ENCODE peak calls at places on chromosome 1, in four cellular contexts. T is lower lobe of right lung, A is colonic mucosa, S is fibroblast of lung. H is an unnamed sample.

GRCh38 chr1:6601049-6601864 is 1.4 kb downstream of the KLHL21 start:
- DNase-seq in T (peak; percentile 75), A (peak; percentile 86), S (peak; percentile 96), H (peak; percentile 96)

GRCh38 chr1:8343464-8344001 is 25.6 kb downstream of the SLC45A1 start:
- DNase-seq in T (peak; percentile 67), A (peak; percentile 44), S (peak; percentile 98), H (peak; percentile 33)

GRCh38 chr1:64470670-64471217 is 815 bp downstream of the CACHD1 start:
- DNase-seq in T (peak; percentile 54), A (peak; percentile 22), S (peak; percentile 18), H (no peak)

GRCh38 chr1:162212713-162213112 is 143.2 kb downstream of the NOS1AP start:
- DNase-seq in T (no peak), A (peak; percentile 42), S (no peak), H (no peak)

GRCh38 chr1:7250176-7250575 is 464.9 kb downstream of the CAMTA1 start:
- DNase-seq in T (no peak), A (peak; percentile 7), S (no peak), H (no peak)

GRCh38 chr1:201756411-201756810 is 72.5 kb upstream of the IPO9 start:
- DNase-seq in T (no peak), A (no peak), S (peak; percentile 65), H (no peak)

GRCh38 chr1:183226963-183227362 is 40.9 kb downstream of the LAMC2 start:
- DNase-seq in T (no peak), A (no peak), S (no peak), H (no peak)

GRCh38 chr1:233361876-233362275 is 34.4 kb downstream of the MAP3K21 start:
- DNase-seq in T (no peak), A (no peak), S (peak; percentile 11), H (no peak)

GRCh38 chr1:17908945-17909344 is 153.8 kb downstream of the ACTL8 start:
- DNase-seq in T (no peak), A (no peak), S (no peak), H (no peak)

GRCh38 chr1:12615166-12615915 is 2.7 kb downstream of the DHRS3 start:
- DNase-seq in T (no peak), A (peak; percentile 53), S (no peak), H (no peak)

GRCh38 chr1:86938855-86939254 is 24.4 kb downstream of the HS2ST1 start:
- DNase-seq in T (no peak), A (no peak), S (no peak), H (no peak)

GRCh38 chr1:6612641-6613360 is 730 bp upstream of the PHF13 start:
- DNase-seq in T (peak; percentile 74), A (peak; percentile 65), S (peak; percentile 31), H (no peak)

GRCh38 chr1:65278344-65279091 is 30.8 kb upstream of the DNAJC6 start:
- DNase-seq in T (no peak), A (no peak), S (no peak), H (no peak)

GRCh38 chr1:53686371-53687267 is 52.3 kb downstream of the GLIS1 start:
- DNase-seq in T (no peak), A (no peak), S (peak; percentile 13), H (no peak)

GRCh38 chr1:85952460-85952859 is 204.1 kb downstream of the COL24A1 start:
- DNase-seq in T (no peak), A (no peak), S (peak; percentile 65), H (no peak)

GRCh38 chr1:160575112-160575664 is 4.1 kb downstream of the CD84 start:
- DNase-seq in T (no peak), A (no peak), S (no peak), H (no peak)

GRCh38 chr1:46301406-46302090 is 1.9 kb downstream of the LRRC41 start:
- DNase-seq in T (peak; percentile 67), A (peak; percentile 51), S (peak; percentile 74), H (no peak)

GRCh38 chr1:14841951-14842350 is 243.5 kb downstream of the KAZN start:
- DNase-seq in T (no peak), A (no peak), S (no peak), H (no peak)
- H3K27ac ChIP-seq in T (no peak overlapping the region), A (no peak overlapping the region), S (peak overlapping the region; percentile 67), H (no peak overlapping the region)

DNA sequence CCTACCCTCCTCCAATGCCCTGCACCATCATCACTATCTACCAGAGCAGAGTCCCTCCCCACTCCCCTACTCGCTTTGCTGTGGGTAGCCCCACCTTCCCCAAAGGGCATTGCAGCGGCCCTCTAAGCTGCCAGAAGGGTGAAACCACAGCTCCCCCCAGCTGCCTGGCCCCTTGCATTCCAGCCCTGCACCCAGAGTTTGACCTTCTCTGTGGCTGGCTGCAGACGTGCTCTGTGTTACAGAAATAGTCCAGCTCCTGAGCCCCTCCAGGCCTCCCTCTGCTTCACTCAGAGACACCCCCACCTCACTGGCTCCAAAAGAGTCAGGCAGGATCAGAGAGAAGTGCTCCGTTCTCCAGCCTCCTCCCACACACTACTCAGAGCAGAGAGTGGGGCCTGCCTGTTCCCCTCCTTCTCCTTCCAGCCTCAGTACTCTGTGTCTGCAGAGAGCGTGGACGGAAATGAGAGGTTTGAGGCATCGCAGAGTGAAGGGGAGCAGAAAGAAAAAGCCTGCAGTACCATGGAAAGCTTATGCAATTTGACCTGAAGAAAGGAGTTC is 63.2 kb downstream of the PLEKHA6 start:
- DNase-seq in T (no peak), A (no peak), S (peak; percentile 89), H (no peak)
- H3K27ac ChIP-seq in T (peak overlapping the region; percentile 11), A (peak overlapping the region; percentile 20), S (no peak overlapping the region), H (no peak overlapping the region)

GRCh38 chr1:44798481-44799365 is 1.5 kb upstream of the PLK3 start:
- DNase-seq in T (peak; percentile 47), A (no peak), S (no peak), H (no peak)
- H3K27ac ChIP-seq in T (peak overlapping the region; percentile 92), A (no peak overlapping the region), S (no peak overlapping the region), H (peak overlapping the region; percentile 97)

DNA sequence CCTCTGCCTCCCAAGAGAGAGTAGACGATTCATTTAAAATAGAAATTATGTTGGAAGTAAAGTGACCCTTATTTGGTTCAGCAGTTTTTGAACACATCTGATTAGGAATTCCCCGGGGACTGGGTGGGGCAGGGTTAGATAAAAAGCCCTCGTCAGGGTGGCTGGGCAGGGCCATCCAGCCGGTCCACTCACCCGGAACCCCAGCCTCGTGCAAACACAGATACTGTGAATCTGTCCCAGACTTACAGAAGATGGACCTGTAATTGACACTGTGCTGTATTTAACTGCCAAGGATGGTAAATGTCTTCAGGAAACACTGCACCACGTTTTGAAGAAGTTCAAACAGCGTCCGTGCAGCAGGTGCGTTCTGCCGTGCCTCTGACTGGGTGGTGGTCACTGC is 63.7 kb downstream of the PRDM16 start:
- DNase-seq in T (no peak), A (peak; percentile 24), S (no peak), H (no peak)
- H3K27ac ChIP-seq in T (peak overlapping the region; percentile 73), A (no peak overlapping the region), S (no peak overlapping the region), H (no peak overlapping the region)

GRCh38 chr1:145425436-145426029 is at the start of gene NBPF20:
- DNase-seq in T (peak; percentile 86), A (peak; percentile 88), S (peak; percentile 59), H (peak; percentile 3)
- H3K27ac ChIP-seq in T (no peak within 1 kb of the TSS), A (no peak within 1 kb of the TSS), S (peak within 1 kb of the TSS; percentile 51), H (peak within 1 kb of the TSS; percentile 37)

GRCh38 chr1:193771596-193771995 is 585.2 kb upstream of the B3GALT2 start:
- DNase-seq in T (no peak), A (no peak), S (no peak), H (no peak)

GRCh38 chr1:193767891-193768290 is 581.5 kb upstream of the B3GALT2 start:
- DNase-seq in T (no peak), A (no peak), S (no peak), H (no peak)

GRCh38 chr1:193766329-193766728 is 579.9 kb upstream of the B3GALT2 start:
- DNase-seq in T (no peak), A (no peak), S (no peak), H (no peak)

GRCh38 chr1:193774536-193775323 is 588.3 kb upstream of the B3GALT2 start:
- DNase-seq in T (no peak), A (no peak), S (no peak), H (no peak)

GRCh38 chr1:193769609-193770008 is 583.2 kb upstream of the B3GALT2 start:
- DNase-seq in T (no peak), A (no peak), S (peak; percentile 68), H (no peak)
- H3K27ac ChIP-seq in T (no peak overlapping the region), A (no peak overlapping the region), S (no peak overlapping the region), H (no peak overlapping the region)

GRCh38 chr1:157106813-157107189 is 7.2 kb upstream of the ETV3L start:
- DNase-seq in T (no peak), A (no peak), S (no peak), H (no peak)
- H3K27ac ChIP-seq in T (no peak overlapping the region), A (no peak overlapping the region), S (peak overlapping the region; percentile 73), H (no peak overlapping the region)

GRCh38 chr1:209457618-209458017 is 125.9 kb upstream of the CAMK1G start:
- DNase-seq in T (no peak), A (no peak), S (no peak), H (no peak)

GRCh38 chr1:209454340-209455014 is 129.0 kb upstream of the CAMK1G start:
- DNase-seq in T (no peak), A (no peak), S (no peak), H (no peak)

GRCh38 chr1:209455666-209456065 is 127.8 kb upstream of the CAMK1G start:
- DNase-seq in T (no peak), A (no peak), S (no peak), H (no peak)

GRCh38 chr1:209455133-209455532 is 128.4 kb upstream of the CAMK1G start:
- DNase-seq in T (no peak), A (no peak), S (no peak), H (no peak)

GRCh38 chr1:209456878-209457277 is 126.6 kb upstream of the CAMK1G start:
- DNase-seq in T (no peak), A (no peak), S (no peak), H (no peak)
- H3K27ac ChIP-seq in T (no peak overlapping the region), A (no peak overlapping the region), S (no peak overlapping the region), H (no peak overlapping the region)